ENCODE peak calls at places on chromosomes 2 and 18, in nine cellular contexts. I, U, X, L, N, E, W, B and D are unnamed samples.

GRCh38 chr2:211132586-211132985 is 576.2 kb downstream of the CPS1 start:
- DNase-seq in U (no peak), W (no peak), L (no peak), X (no peak), I (no peak), N (no peak), B (no peak), E (no peak), D (no peak)

GRCh38 chr2:240814946-240815760 is 4.9 kb downstream of the KIF1A start:
- DNase-seq in W (no peak), X (peak; percentile 31), N (no peak), B (no peak), L (no peak), I (no peak), E (peak; percentile 43), U (no peak), D (no peak)

GRCh38 chr2:190572251-190572650 is 37.7 kb upstream of the NEMP2 start:
- DNase-seq in U (no peak), E (no peak), I (no peak), B (no peak), L (no peak), X (no peak), W (no peak), N (no peak), D (no peak)

GRCh38 chr18:56021136-56021813 is 433.3 kb upstream of the TCF4 start:
- DNase-seq in W (no peak), L (no peak), N (no peak), B (peak; percentile 51), E (no peak), I (no peak), X (no peak), U (no peak), D (no peak)

GRCh38 chr2:211205841-211206240 is 649.4 kb downstream of the CPS1 start:
- DNase-seq in W (no peak), X (no peak), E (no peak), L (no peak), B (no peak), I (no peak), U (no peak), N (no peak), D (no peak)

GRCh38 chr2:48754874-48755273 is 650 bp downstream of the LHCGR start:
- DNase-seq in I (no peak), N (no peak), X (no peak), W (no peak), E (no peak), U (no peak), L (no peak), B (no peak), D (no peak)

GRCh38 chr2:120715941-120716340 is 19.7 kb upstream of the GLI2 start:
- DNase-seq in L (no peak), N (no peak), W (no peak), X (no peak), U (no peak), B (no peak), I (no peak), E (peak; percentile 45), D (peak; percentile 29)

GRCh38 chr2:25957743-25958142 is 24.6 kb downstream of the KIF3C start:
- DNase-seq in X (no peak), I (no peak), B (no peak), N (no peak), E (no peak), W (no peak), U (no peak), L (no peak), D (no peak)

GRCh38 chr18:39523281-39523680 is 1957.7 kb upstream of the CELF4 start:
- DNase-seq in N (no peak), X (no peak), I (no peak), B (peak; percentile 57), W (no peak), E (no peak), U (no peak), L (no peak), D (no peak)

GRCh38 chr2:157488877-157489276 is 45.0 kb upstream of the CYTIP start:
- DNase-seq in W (no peak), I (peak; percentile 86), X (no peak), B (no peak), E (no peak), L (no peak), U (no peak), N (no peak), D (no peak)

GRCh38 chr2:38010995-38011394 is 65.0 kb downstream of the CYP1B1 start:
- DNase-seq in N (peak; percentile 26), U (no peak), L (no peak), W (no peak), I (no peak), E (no peak), B (no peak), X (no peak), D (no peak)

GRCh38 chr18:8706981-8707940 is 1.9 kb downstream of the MTCL1 start:
- DNase-seq in N (peak; percentile 87), L (no peak), U (no peak), X (no peak), I (peak; percentile 46), W (no peak), E (peak; percentile 87), B (peak; percentile 73), D (peak; percentile 79)

GRCh38 chr2:197201874-197202273 is 108.7 kb downstream of the ANKRD44 start:
- DNase-seq in L (no peak), B (no peak), W (no peak), N (peak; percentile 38), E (no peak), I (no peak), U (no peak), X (no peak), D (no peak)

DNA sequence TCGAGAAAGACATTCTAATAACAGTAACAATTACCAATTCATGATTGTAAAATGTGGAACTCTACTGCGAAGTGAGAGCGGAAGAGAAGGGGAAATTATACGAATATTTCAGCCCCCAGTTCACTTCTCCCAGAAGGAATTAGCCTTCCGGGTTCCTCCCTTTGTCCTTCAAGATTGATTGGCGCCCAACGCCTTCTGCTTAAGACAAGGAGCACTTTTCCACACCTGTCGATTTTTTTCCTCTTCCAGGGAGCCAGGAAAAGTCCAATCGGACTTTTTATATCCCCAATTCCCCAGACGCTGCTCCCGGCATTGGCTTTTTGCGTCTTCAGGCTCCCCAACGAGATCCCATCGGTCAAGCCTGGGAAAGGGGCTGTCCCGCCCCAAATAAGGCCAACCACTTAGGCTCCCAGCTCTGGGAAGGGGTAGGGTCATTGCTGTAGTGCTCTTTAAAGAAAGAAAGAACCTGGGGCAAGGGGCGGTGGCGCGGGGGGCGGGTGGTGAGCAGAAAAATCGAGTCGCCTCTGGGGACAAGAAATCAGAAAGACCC is 1.5 kb downstream of the DSC2 start:
- DNase-seq in X (no peak), N (peak; percentile 27), B (no peak), L (no peak), W (no peak), E (no peak), U (no peak), I (peak; percentile 50), D (no peak)
- H3K27ac ChIP-seq in X (peak overlapping the region; percentile 78), N (peak overlapping the region; percentile 92), B (no peak overlapping the region), L (no peak overlapping the region), W (no peak overlapping the region), E (peak overlapping the region; percentile 72), U (no peak overlapping the region), I (peak overlapping the region; percentile 79), D (no peak overlapping the region)

GRCh38 chr18:31943895-31944816 is 1.2 kb upstream of the TRAPPC8 start:
- DNase-seq in X (no peak), B (no peak), W (no peak), N (no peak), I (no peak), U (no peak), L (no peak), E (no peak), D (no peak)

GRCh38 chr18:31950620-31951019 is 7.7 kb upstream of the TRAPPC8 start:
- DNase-seq in X (no peak), L (no peak), B (no peak), U (no peak), E (no peak), I (no peak), N (no peak), W (no peak), D (no peak)

GRCh38 chr18:31942301-31942998 is 478 bp downstream of the TRAPPC8 start:
- DNase-seq in U (peak; percentile 38), L (peak; percentile 10), W (no peak), I (peak; percentile 21), E (peak; percentile 66), B (peak; percentile 54), N (peak; percentile 43), X (peak; percentile 77), D (peak; percentile 50)

GRCh38 chr18:31942999-31943894 is at the start of gene TRAPPC8:
- DNase-seq in U (peak; percentile 94), B (peak; percentile 98), E (peak; percentile 99), W (peak; percentile 92), X (peak; percentile 99), L (peak; percentile 84), N (peak; percentile 98), I (peak; percentile 99), D (peak; percentile 100)

GRCh38 chr18:31946305-31947046 is 3.5 kb upstream of the TRAPPC8 start:
- DNase-seq in E (no peak), W (no peak), X (no peak), N (no peak), B (no peak), U (no peak), L (no peak), I (no peak), D (no peak)
- H3K27ac ChIP-seq in E (no peak overlapping the region), W (no peak overlapping the region), X (no peak overlapping the region), N (no peak overlapping the region), B (no peak overlapping the region), U (no peak overlapping the region), L (no peak overlapping the region), I (no peak overlapping the region), D (no peak overlapping the region)

GRCh38 chr2:229443869-229444268 is 172.8 kb upstream of the PID1 start:
- DNase-seq in I (no peak), L (no peak), U (no peak), N (no peak), W (no peak), X (no peak), E (no peak), B (no peak), D (no peak)
- H3K27ac ChIP-seq in I (no peak overlapping the region), L (no peak overlapping the region), U (no peak overlapping the region), N (no peak overlapping the region), W (no peak overlapping the region), X (peak overlapping the region; percentile 91), E (peak overlapping the region; percentile 73), B (no peak overlapping the region), D (peak overlapping the region; percentile 81)

GRCh38 chr2:230008708-230009066 is 60.0 kb downstream of the SLC16A14 start:
- DNase-seq in E (no peak), W (no peak), X (no peak), B (no peak), I (no peak), L (no peak), U (no peak), N (no peak), D (no peak)

GRCh38 chr2:230012242-230012884 is 56.4 kb downstream of the SLC16A14 start:
- DNase-seq in N (no peak), W (no peak), U (no peak), E (no peak), X (no peak), L (no peak), B (peak; percentile 43), I (no peak), D (no peak)

GRCh38 chr2:230010501-230010900 is 58.2 kb downstream of the SLC16A14 start:
- DNase-seq in B (no peak), L (no peak), I (no peak), U (no peak), W (no peak), X (no peak), E (no peak), N (no peak), D (no peak)

GRCh38 chr2:230011617-230012016 is 57.1 kb downstream of the SLC16A14 start:
- DNase-seq in L (no peak), N (no peak), W (no peak), I (no peak), E (no peak), U (no peak), X (no peak), B (peak; percentile 81), D (no peak)

GRCh38 chr2:230007931-230008707 is 60.6 kb downstream of the SLC16A14 start:
- DNase-seq in W (peak; percentile 72), U (peak; percentile 77), X (no peak), L (peak; percentile 78), N (peak; percentile 67), I (peak; percentile 69), E (peak; percentile 82), B (peak; percentile 71), D (peak; percentile 89)
- H3K27ac ChIP-seq in W (no peak overlapping the region), U (no peak overlapping the region), X (no peak overlapping the region), L (no peak overlapping the region), N (no peak overlapping the region), I (no peak overlapping the region), E (no peak overlapping the region), B (no peak overlapping the region), D (no peak overlapping the region)